ENCODE peak calls at places on chromosomes 3 and 15, in six cellular contexts. One of them, this sample, is unnamed.

GRCh38 chr3:138125548-138126221 is 6.5 kb downstream of the A4GNT start:
- DNase-seq in endothelial cell: no peak
- DNase-seq in nucleus accumbens: no peak
- DNase-seq in fibroblast of pulmonary artery: peak
- DNase-seq in retina: no peak
- DNase-seq in fibroblast of lung: peak
- DNase-seq in this sample: no peak

GRCh38 chr3:148450819-148451218 is 246.9 kb upstream of the AGTR1 start:
- DNase-seq in nucleus accumbens: no peak
- DNase-seq in retina: no peak
- DNase-seq in fibroblast of lung: no peak
- DNase-seq in fibroblast of pulmonary artery: no peak
- DNase-seq in endothelial cell: no peak
- DNase-seq in this sample: no peak

GRCh38 chr3:111585214-111585613 is 9.9 kb downstream of the ZBED2 start:
- DNase-seq in nucleus accumbens: no peak
- DNase-seq in fibroblast of lung: peak
- DNase-seq in fibroblast of pulmonary artery: peak
- DNase-seq in endothelial cell: no peak
- DNase-seq in retina: no peak
- DNase-seq in this sample: no peak

GRCh38 chr3:149376728-149377407 is 581 bp downstream of the TM4SF1 start:
- DNase-seq in fibroblast of lung: peak
- DNase-seq in retina: no peak
- DNase-seq in nucleus accumbens: no peak
- DNase-seq in fibroblast of pulmonary artery: peak
- DNase-seq in endothelial cell: no peak
- DNase-seq in this sample: no peak

GRCh38 chr3:178719036-178719635 is 182.9 kb downstream of the KCNMB2 start:
- DNase-seq in retina: no peak
- DNase-seq in endothelial cell: no peak
- DNase-seq in nucleus accumbens: no peak
- DNase-seq in fibroblast of pulmonary artery: peak
- DNase-seq in fibroblast of lung: no peak
- DNase-seq in this sample: no peak

GRCh38 chr3:13073042-13073906 is at the start of gene IQSEC1:
- DNase-seq in fibroblast of lung: peak
- DNase-seq in fibroblast of pulmonary artery: no peak
- DNase-seq in endothelial cell: peak
- DNase-seq in retina: peak
- DNase-seq in nucleus accumbens: peak
- DNase-seq in this sample: peak

GRCh38 chr15:99305761-99306505 is 54.7 kb downstream of the LRRC28 start:
- DNase-seq in retina: peak
- DNase-seq in endothelial cell: no peak
- DNase-seq in fibroblast of lung: peak
- DNase-seq in fibroblast of pulmonary artery: peak
- DNase-seq in nucleus accumbens: no peak
- DNase-seq in this sample: no peak

GRCh38 chr15:89417206-89417725 is 79.1 kb downstream of the RHCG start:
- DNase-seq in endothelial cell: no peak
- DNase-seq in nucleus accumbens: no peak
- DNase-seq in retina: no peak
- DNase-seq in fibroblast of pulmonary artery: no peak
- DNase-seq in fibroblast of lung: no peak
- DNase-seq in this sample: no peak

GRCh38 chr15:25859838-25860645 is 3.1 kb downstream of the ATP10A start:
- DNase-seq in fibroblast of lung: no peak
- DNase-seq in retina: no peak
- DNase-seq in fibroblast of pulmonary artery: no peak
- DNase-seq in nucleus accumbens: no peak
- DNase-seq in endothelial cell: no peak
- DNase-seq in this sample: no peak

GRCh38 chr15:77009646-77010311 is 14.9 kb downstream of the PSTPIP1 start:
- DNase-seq in fibroblast of lung: no peak
- DNase-seq in endothelial cell: no peak
- DNase-seq in fibroblast of pulmonary artery: no peak
- DNase-seq in nucleus accumbens: no peak
- DNase-seq in retina: no peak
- DNase-seq in this sample: no peak

GRCh38 chr3:190385835-190386688 is 1.9 kb upstream of the CLDN16 start:
- DNase-seq in fibroblast of pulmonary artery: peak
- DNase-seq in fibroblast of lung: peak
- DNase-seq in nucleus accumbens: no peak
- DNase-seq in endothelial cell: no peak
- DNase-seq in retina: no peak
- DNase-seq in this sample: no peak

GRCh38 chr15:57138260-57138895 is 219.9 kb downstream of the TCF12 start:
- DNase-seq in fibroblast of pulmonary artery: peak
- DNase-seq in fibroblast of lung: peak
- DNase-seq in endothelial cell: peak
- DNase-seq in retina: peak
- DNase-seq in nucleus accumbens: peak
- DNase-seq in this sample: peak

GRCh38 chr3:151770941-151771340 is 37.2 kb downstream of the AADACL2 start:
- DNase-seq in fibroblast of pulmonary artery: peak
- DNase-seq in nucleus accumbens: no peak
- DNase-seq in endothelial cell: no peak
- DNase-seq in retina: no peak
- DNase-seq in fibroblast of lung: peak
- DNase-seq in this sample: no peak

GRCh38 chr3:22360977-22361376 is 610.0 kb upstream of the ZNF385D start:
- DNase-seq in fibroblast of pulmonary artery: peak
- DNase-seq in nucleus accumbens: no peak
- DNase-seq in fibroblast of lung: peak
- DNase-seq in retina: no peak
- DNase-seq in endothelial cell: no peak
- DNase-seq in this sample: no peak

GRCh38 chr15:63677778-63678177 is 80.6 kb downstream of the FBXL22 start:
- DNase-seq in nucleus accumbens: no peak
- DNase-seq in retina: no peak
- DNase-seq in fibroblast of pulmonary artery: no peak
- DNase-seq in endothelial cell: no peak
- DNase-seq in fibroblast of lung: no peak
- DNase-seq in this sample: no peak